ENCODE peak calls at places on chromosome 7, in five cellular contexts. P is mammary epithelial cell; W is GM12864; Y is frontal cortex; V is stimulated activated CD4-positive, alpha-beta T cell treated with anti-CD3 and anti-CD28 coated beads, Interleukin-1b, Interleukin-23, amount 100 ng/mL, for 1 hour. I is an unnamed sample.

GRCh38 chr7:157470017-157470322 is 133.2 kb downstream of the DNAJB6 start:
- DNase-seq in Y (no peak), V (no peak), W (no peak), P (no peak), I (no peak)

GRCh38 chr7:47937065-47937687 is 11.1 kb downstream of the PKD1L1 start:
- DNase-seq in P (no peak), W (peak), Y (no peak), V (no peak), I (no peak)

GRCh38 chr7:43501881-43502280 is 81.0 kb upstream of the STK17A start:
- DNase-seq in W (no peak), V (no peak), P (no peak), Y (no peak), I (no peak)

GRCh38 chr7:135618510-135618909 is 43.8 kb upstream of the STMP1 start:
- DNase-seq in W (no peak), Y (no peak), V (no peak), P (no peak), I (no peak)

GRCh38 chr7:155377071-155377836 is 79.6 kb downstream of the INSIG1 start:
- DNase-seq in V (no peak), W (no peak), Y (no peak), P (no peak), I (no peak)

GRCh38 chr7:137636376-137636775 is 210.4 kb downstream of the DGKI start:
- DNase-seq in W (no peak), Y (no peak), V (no peak), P (no peak), I (no peak)

GRCh38 chr7:99955247-99955646 is 20.6 kb downstream of the AZGP1 start:
- DNase-seq in W (no peak), Y (no peak), V (no peak), P (peak), I (peak)

GRCh38 chr7:111459757-111460280 is 102.5 kb downstream of the IMMP2L start:
- DNase-seq in V (no peak), Y (no peak), P (no peak), W (no peak), I (no peak)

GRCh38 chr7:24052572-24053223 is 231.3 kb upstream of the NPY start:
- DNase-seq in P (peak), W (no peak), V (no peak), Y (no peak), I (peak)

GRCh38 chr7:41760293-41760692 is 57.4 kb upstream of the INHBA start:
- DNase-seq in W (no peak), V (no peak), Y (no peak), P (no peak), I (no peak)

GRCh38 chr7:144941127-144941526 is 105.3 kb upstream of the TPK1 start:
- DNase-seq in W (no peak), Y (no peak), V (no peak), P (no peak), I (no peak)

GRCh38 chr7:148773344-148773743 is 74.6 kb downstream of the CUL1 start:
- DNase-seq in P (no peak), W (peak), Y (no peak), V (no peak), I (no peak)

GRCh38 chr7:103048833-103049232 is 25.8 kb downstream of the FBXL13 start:
- DNase-seq in W (no peak), V (no peak), Y (no peak), P (peak), I (peak)

GRCh38 chr7:45407730-45408406 is 166.3 kb upstream of the ADCY1 start:
- DNase-seq in Y (no peak), V (no peak), P (no peak), W (no peak), I (no peak)

GRCh38 chr7:28354601-28355062 is 57.7 kb upstream of the CREB5 start:
- DNase-seq in P (peak), W (no peak), V (no peak), Y (no peak), I (peak)

GRCh38 chr7:153061913-153062528 is 302.5 kb downstream of the ACTR3B start:
- DNase-seq in P (no peak), V (no peak), Y (no peak), W (no peak), I (no peak)

GRCh38 chr7:157389951-157390730 is 53.3 kb downstream of the DNAJB6 start:
- DNase-seq in W (no peak), V (no peak), Y (no peak), P (no peak), I (no peak)

GRCh38 chr7:1705339-1705738 is 35.3 kb downstream of the ELFN1 start:
- DNase-seq in W (no peak), V (no peak), P (no peak), Y (no peak), I (no peak)

GRCh38 chr7:88669913-88670312 is 89.6 kb upstream of the ZNF804B start:
- DNase-seq in W (no peak), Y (no peak), P (no peak), V (no peak), I (no peak)